ENCODE peak calls at places on chromosomes 1 and 21, in four cellular contexts. One of them, this sample, is unnamed.

GRCh38 chr1:56644941-56645662 is at the start of gene PRKAA2:
- DNase-seq in A549: peak; percentile 21
- DNase-seq in T-helper 17 cell: no peak
- DNase-seq in GM13976: peak; percentile 44
- DNase-seq in this sample: peak; percentile 31

GRCh38 chr1:206955476-206956312 is 9.4 kb upstream of the PIGR start:
- DNase-seq in A549: no peak
- DNase-seq in T-helper 17 cell: no peak
- DNase-seq in GM13976: peak; percentile 57
- DNase-seq in this sample: peak; percentile 59

GRCh38 chr1:42518894-42519293 is 55.8 kb downstream of the CCDC30 start:
- DNase-seq in A549: no peak
- DNase-seq in T-helper 17 cell: no peak
- DNase-seq in GM13976: no peak
- DNase-seq in this sample: no peak

GRCh38 chr21:29499734-29500343 is 201.1 kb downstream of the BACH1 start:
- DNase-seq in A549: peak; percentile 21
- DNase-seq in T-helper 17 cell: no peak
- DNase-seq in GM13976: peak; percentile 34
- DNase-seq in this sample: no peak

GRCh38 chr21:37072239-37072987 is 458 bp downstream of the PIGP start:
- DNase-seq in A549: peak; percentile 25
- DNase-seq in T-helper 17 cell: no peak
- DNase-seq in GM13976: peak; percentile 17
- DNase-seq in this sample: no peak

GRCh38 chr1:67342002-67342890 is 34.6 kb downstream of the IL12RB2 start:
- DNase-seq in A549: no peak
- DNase-seq in T-helper 17 cell: no peak
- DNase-seq in GM13976: no peak
- DNase-seq in this sample: peak; percentile 43

GRCh38 chr21:45977396-45977795 is 4.2 kb upstream of the COL6A1 start:
- DNase-seq in A549: no peak
- DNase-seq in T-helper 17 cell: no peak
- DNase-seq in GM13976: no peak
- DNase-seq in this sample: no peak

GRCh38 chr1:54254055-54254454 is 54.1 kb downstream of the MRPL37 start:
- DNase-seq in A549: no peak
- DNase-seq in T-helper 17 cell: no peak
- DNase-seq in GM13976: no peak
- DNase-seq in this sample: no peak

GRCh38 chr21:31374430-31374829 is 30.4 kb upstream of the TIAM1 start:
- DNase-seq in A549: no peak
- DNase-seq in T-helper 17 cell: no peak
- DNase-seq in GM13976: no peak
- DNase-seq in this sample: no peak

GRCh38 chr21:35585155-35585554 is 475.2 kb downstream of the SETD4 start:
- DNase-seq in A549: no peak
- DNase-seq in T-helper 17 cell: no peak
- DNase-seq in GM13976: peak; percentile 22
- DNase-seq in this sample: peak; percentile 13

GRCh38 chr1:205144751-205145150 is 23.0 kb upstream of the RBBP5 start:
- DNase-seq in A549: no peak
- DNase-seq in T-helper 17 cell: no peak
- DNase-seq in GM13976: no peak
- DNase-seq in this sample: no peak

This sample was measured in GM10248.